ENCODE peak calls at places on chromosomes 12 and 14, in seven cellular contexts. M is transverse colon, S is right lobe of liver, D is IMR-90, N is K562, F is prostate gland, U is stomach. T is an unnamed sample.

GRCh38 chr14:65002586-65003210 is 16.0 kb downstream of the FNTB start:
- DNase-seq in M (no peak), S (no peak), D (peak; percentile 48), N (no peak), F (no peak), U (no peak), T (no peak)

GRCh38 chr14:78029471-78030372 is 140.5 kb upstream of the NRXN3 start:
- DNase-seq in M (no peak), S (no peak), D (no peak), N (peak; percentile 22), F (no peak), U (no peak), T (no peak)

GRCh38 chr12:52349196-52349595 is 18.1 kb downstream of the KRT85 start:
- DNase-seq in M (no peak), S (no peak), D (peak; percentile 4), N (no peak), F (no peak), U (no peak), T (no peak)

GRCh38 chr14:101757064-101757838 is 4.3 kb upstream of the PPP2R5C start:
- DNase-seq in M (no peak), S (no peak), D (no peak), N (no peak), F (no peak), U (no peak), T (no peak)

GRCh38 chr14:50257728-50258127 is 26.4 kb upstream of the SOS2 start:
- DNase-seq in M (no peak), S (no peak), D (no peak), N (peak; percentile 53), F (no peak), U (no peak), T (peak; percentile 77)

GRCh38 chr14:99564256-99564902 is 39.6 kb downstream of the CCDC85C start:
- DNase-seq in M (no peak), S (peak; percentile 76), D (peak; percentile 81), N (no peak), F (peak; percentile 89), U (peak; percentile 73), T (no peak)

GRCh38 chr12:97921957-97922722 is 459.5 kb downstream of the RMST start:
- DNase-seq in M (no peak), S (no peak), D (no peak), N (no peak), F (no peak), U (no peak), T (no peak)

GRCh38 chr12:130014485-130014807 is 110.6 kb upstream of the TMEM132D start:
- DNase-seq in M (no peak), S (no peak), D (no peak), N (no peak), F (no peak), U (no peak), T (no peak)

GRCh38 chr14:104253223-104253822 is 114.9 kb downstream of the KIF26A start:
- DNase-seq in M (no peak), S (peak; percentile 49), D (no peak), N (no peak), F (no peak), U (no peak), T (no peak)

GRCh38 chr14:38127784-38128183 is 79.9 kb upstream of the SSTR1 start:
- DNase-seq in M (no peak), S (no peak), D (peak; percentile 47), N (no peak), F (no peak), U (no peak), T (no peak)

GRCh38 chr12:132439333-132439904 is 50.5 kb upstream of the FBRSL1 start:
- DNase-seq in M (no peak), S (no peak), D (no peak), N (no peak), F (no peak), U (no peak), T (no peak)

GRCh38 chr12:47736877-47737676 is 11.8 kb upstream of the ENDOU start:
- DNase-seq in M (peak; percentile 56), S (peak; percentile 89), D (peak; percentile 73), N (peak; percentile 59), F (peak; percentile 37), U (peak; percentile 88), T (peak; percentile 24)

GRCh38 chr12:12272869-12273268 is 6.0 kb upstream of the LRP6 start:
- DNase-seq in M (no peak), S (no peak), D (no peak), N (no peak), F (no peak), U (no peak), T (no peak)

GRCh38 chr14:98022541-98023520 is 1225.6 kb downstream of the VRK1 start:
- DNase-seq in M (no peak), S (no peak), D (no peak), N (no peak), F (no peak), U (no peak), T (no peak)

GRCh38 chr12:63400746-63401145 is 249.7 kb upstream of the AVPR1A start:
- DNase-seq in M (no peak), S (no peak), D (peak; percentile 24), N (no peak), F (no peak), U (no peak), T (no peak)

GRCh38 chr14:90512332-90512951 is 115.6 kb downstream of the CALM1 start:
- DNase-seq in M (peak; percentile 66), S (no peak), D (no peak), N (no peak), F (no peak), U (peak; percentile 76), T (no peak)

GRCh38 chr14:106802413-106803364 is 1276.3 kb downstream of the TMEM121 start:
- DNase-seq in M (peak; percentile 52), S (no peak), D (no peak), N (peak; percentile 4), F (no peak), U (no peak), T (no peak)

GRCh38 chr12:67751376-67751928 is 102.9 kb downstream of the DYRK2 start:
- DNase-seq in M (no peak), S (no peak), D (peak; percentile 20), N (no peak), F (no peak), U (no peak), T (no peak)

GRCh38 chr14:64692597-64693350 is 11.4 kb upstream of the PLEKHG3 start:
- DNase-seq in M (peak; percentile 68), S (no peak), D (no peak), N (no peak), F (no peak), U (peak; percentile 33), T (no peak)

GRCh38 chr14:55116246-55117030 is 12.6 kb upstream of the LGALS3 start:
- DNase-seq in M (peak; percentile 63), S (no peak), D (no peak), N (no peak), F (no peak), U (peak; percentile 62), T (peak; percentile 91)
- TF ChIP-seq POLR2A in M (peak; percentile 74), S (no peak), D (no peak), N (no peak), F (no peak), U (no peak), T (peak; percentile 82)

DNA sequence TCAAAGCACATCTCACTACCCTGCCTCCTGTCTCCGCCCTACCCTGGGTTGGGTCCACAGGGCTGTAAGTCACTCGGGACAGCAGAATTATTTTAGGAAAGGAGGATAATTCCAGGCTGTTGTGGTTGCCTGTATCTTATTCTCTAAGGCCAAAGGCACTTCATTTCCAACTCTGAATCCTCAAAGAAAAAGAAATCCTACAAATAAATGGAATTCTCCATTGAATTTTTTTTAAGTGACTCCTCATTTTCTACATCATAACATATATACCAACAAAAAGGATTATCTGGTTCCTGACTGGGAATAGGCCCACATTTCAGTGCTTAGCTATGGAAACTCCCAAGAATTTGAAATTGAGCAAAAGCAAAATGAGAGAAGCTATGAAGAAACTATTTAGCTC is 186.4 kb downstream of the ITPR2 start:
- DNase-seq in M (no peak), S (no peak), D (peak; percentile 18), N (no peak), F (no peak), U (no peak), T (no peak)
- TF ChIP-seq POLR2A in M (no peak), S (no peak), D (no peak), N (no peak), F (no peak), U (no peak), T (no peak)

GRCh38 chr12:113923251-113923650 is 42.9 kb downstream of the RBM19 start:
- DNase-seq in M (no peak), S (no peak), D (no peak), N (no peak), F (no peak), U (no peak), T (no peak)

GRCh38 chr12:113918306-113918705 is 47.8 kb downstream of the RBM19 start:
- DNase-seq in M (no peak), S (no peak), D (no peak), N (no peak), F (no peak), U (no peak), T (no peak)

GRCh38 chr12:113917393-113917792 is 48.7 kb downstream of the RBM19 start:
- DNase-seq in M (no peak), S (no peak), D (no peak), N (no peak), F (no peak), U (no peak), T (no peak)

GRCh38 chr12:113924341-113924740 is 41.8 kb downstream of the RBM19 start:
- DNase-seq in M (no peak), S (no peak), D (no peak), N (no peak), F (no peak), U (no peak), T (no peak)

DNA sequence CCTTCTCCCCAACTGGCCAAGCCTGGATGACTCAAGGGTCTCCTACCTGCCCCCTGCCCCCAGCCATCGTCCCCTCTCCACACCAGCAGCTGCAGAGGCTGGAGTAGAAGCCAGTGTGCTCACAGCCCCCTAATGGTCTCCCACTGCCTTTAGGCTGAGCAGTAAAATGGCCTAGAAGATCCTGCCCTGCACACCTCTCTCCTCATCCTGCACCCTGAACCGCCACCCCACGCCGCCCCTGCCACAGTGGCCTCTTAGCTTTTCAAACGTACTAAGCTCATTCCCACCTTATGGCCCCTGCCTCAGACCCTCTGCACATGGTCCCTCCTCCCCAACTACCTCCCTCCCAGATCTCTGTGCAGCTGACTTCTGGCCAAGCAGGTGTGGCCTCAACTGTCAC is 46.3 kb downstream of the RBM19 start:
- DNase-seq in M (no peak), S (no peak), D (no peak), N (no peak), F (no peak), U (no peak), T (no peak)
- TF ChIP-seq POLR2A in M (no peak), S (no peak), D (no peak), N (no peak), F (no peak), U (no peak), T (no peak)

DNA sequence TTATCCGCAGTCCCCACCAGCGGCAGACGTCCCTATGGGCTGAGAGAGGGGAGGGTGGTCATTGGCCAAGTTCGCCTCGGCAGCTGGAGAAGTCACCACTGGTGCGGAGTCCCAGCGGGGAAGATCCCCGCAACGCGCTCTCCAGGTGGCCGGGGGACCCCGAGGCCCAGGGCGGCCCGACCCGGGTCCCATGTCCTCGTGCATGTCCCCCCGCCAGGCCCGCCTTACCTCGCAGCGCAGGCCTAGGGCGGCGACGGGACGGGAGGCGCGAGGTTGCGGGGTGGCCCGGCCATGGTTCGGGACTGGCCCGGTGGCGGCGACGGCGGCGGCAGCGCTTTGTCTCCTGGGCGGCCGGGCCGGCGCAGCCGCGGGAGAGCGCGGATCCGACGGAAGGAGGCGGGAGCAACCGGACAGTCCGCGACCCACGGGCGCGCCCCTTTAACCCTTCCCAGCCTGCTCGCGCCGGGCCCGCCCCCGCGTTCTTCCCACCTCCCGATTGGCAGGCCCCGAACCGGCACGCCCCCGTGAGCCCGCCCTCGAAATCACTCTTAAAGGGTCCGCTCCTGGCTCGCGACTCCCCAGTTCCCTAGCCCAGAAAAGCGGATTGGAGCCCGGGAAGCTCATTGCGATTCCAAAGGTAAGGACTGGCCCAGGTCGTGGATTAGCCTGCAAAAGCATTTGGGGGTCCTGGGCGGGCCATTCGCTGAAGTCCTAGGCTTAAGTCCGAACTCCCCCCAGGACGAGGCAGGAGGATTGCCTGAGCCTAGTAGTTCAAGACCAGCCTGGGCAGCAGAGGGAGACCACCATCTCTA is at the start of gene PHETA1:
- DNase-seq in M (peak; percentile 96), S (peak; percentile 95), D (peak; percentile 79), N (peak; percentile 95), F (peak; percentile 90), U (peak; percentile 97), T (peak; percentile 84)
- TF ChIP-seq POLR2A in M (peak; percentile 51), S (peak; percentile 91), D (no peak), N (peak; percentile 59), F (peak; percentile 61), U (no peak), T (no peak)

T was measured in erythroblast.